ENCODE peak calls at places on chromosomes 11 and 22, in six cellular contexts. O is naive thymus-derived CD4-positive, alpha-beta T cell; W is choroid plexus epithelial cell; T is left ventricle myocardium inferior; U is heart right ventricle; K is adipocyte. A is an unnamed sample.

GRCh38 chr11:62514151-62514550 is 32.5 kb downstream of the AHNAK start:
- DNase-seq in K (no peak), T (no peak), U (no peak), O (no peak), W (no peak), A (no peak)

GRCh38 chr11:20374746-20375305 is 11.3 kb downstream of the HTATIP2 start:
- DNase-seq in T (no peak), U (no peak), W (peak; percentile 20), O (no peak), K (peak; percentile 41), A (no peak)

GRCh38 chr11:126842038-126842437 is 158.5 kb downstream of the KIRREL3 start:
- DNase-seq in W (no peak), O (no peak), K (no peak), T (no peak), U (no peak), A (no peak)

GRCh38 chr11:20373568-20374209 is 10.2 kb downstream of the HTATIP2 start:
- DNase-seq in U (no peak), O (no peak), T (no peak), K (no peak), W (no peak), A (no peak)

GRCh38 chr11:290621-291231 is 1.8 kb downstream of the PGGHG start:
- DNase-seq in W (no peak), O (no peak), U (no peak), T (peak; percentile 12), K (no peak), A (peak; percentile 15)

GRCh38 chr11:75553889-75554257 is 8.2 kb upstream of the SERPINH1 start:
- DNase-seq in T (no peak), U (no peak), K (no peak), O (no peak), W (no peak), A (no peak)

GRCh38 chr22:38240734-38241252 is 32.0 kb downstream of the TMEM184B start:
- DNase-seq in T (no peak), K (peak; percentile 79), U (no peak), W (peak; percentile 87), O (no peak), A (no peak)

GRCh38 chr11:5541427-5541826 is 6.9 kb downstream of the OR52H1 start:
- DNase-seq in T (no peak), O (no peak), U (no peak), K (no peak), W (no peak), A (no peak)

GRCh38 chr11:6635082-6635932 is 16.1 kb upstream of the TPP1 start:
- DNase-seq in O (no peak), U (peak; percentile 81), K (no peak), W (peak; percentile 70), T (peak; percentile 65), A (peak; percentile 76)

GRCh38 chr22:19218541-19219233 is 40.2 kb upstream of the SLC25A1 start:
- DNase-seq in T (no peak), K (no peak), O (no peak), U (peak; percentile 32), W (no peak), A (no peak)

GRCh38 chr11:79045811-79046304 is 395.0 kb downstream of the TENM4 start:
- DNase-seq in O (no peak), U (no peak), W (no peak), K (no peak), T (no peak), A (no peak)

GRCh38 chr11:15965562-15966250 is 390.6 kb downstream of the SOX6 start:
- DNase-seq in T (no peak), O (no peak), W (no peak), U (no peak), K (no peak), A (no peak)

GRCh38 chr11:117384045-117384444 is 56.4 kb downstream of the CEP164 start:
- DNase-seq in K (peak; percentile 42), W (peak; percentile 85), T (no peak), O (no peak), U (no peak), A (no peak)

GRCh38 chr11:130831506-130832385 is 84.5 kb downstream of the SNX19 start:
- DNase-seq in O (no peak), T (no peak), W (no peak), U (no peak), K (peak; percentile 68), A (peak; percentile 52)

GRCh38 chr11:48154162-48154561 is 62.4 kb upstream of the OR4B1 start:
- DNase-seq in K (no peak), U (no peak), T (no peak), W (peak; percentile 66), O (no peak), A (no peak)

GRCh38 chr11:66051371-66051765 is 796 bp upstream of the SF3B2 start:
- DNase-seq in T (no peak), K (no peak), U (no peak), W (no peak), O (no peak), A (no peak)

GRCh38 chr11:65829459-65829858 is 4.3 kb upstream of the SNX32 start:
- DNase-seq in W (no peak), U (no peak), T (no peak), K (no peak), O (no peak), A (no peak)

GRCh38 chr11:128179049-128179448 is 408.3 kb downstream of the ETS1 start:
- DNase-seq in O (no peak), T (no peak), W (no peak), K (peak; percentile 62), U (no peak), A (no peak)

GRCh38 chr11:118016094-118016493 is 29.9 kb downstream of the IL10RA start:
- DNase-seq in O (no peak), W (no peak), U (no peak), K (no peak), T (no peak), A (no peak)

GRCh38 chr11:101436511-101437142 is 147.2 kb downstream of the TRPC6 start:
- DNase-seq in K (peak; percentile 61), T (no peak), U (peak; percentile 17), W (peak; percentile 62), O (no peak), A (peak; percentile 20)

GRCh38 chr22:44192098-44192810 is 11.5 kb downstream of the PARVG start:
- DNase-seq in U (no peak), W (peak; percentile 15), K (no peak), O (peak; percentile 33), T (no peak), A (no peak)

GRCh38 chr22:43042101-43042780 is 27.3 kb upstream of the PACSIN2 start:
- DNase-seq in K (peak; percentile 16), O (no peak), T (no peak), U (no peak), W (peak; percentile 50), A (no peak)

GRCh38 chr11:64131657-64132387 is 34.1 kb downstream of the MACROD1 start:
- DNase-seq in T (no peak), K (no peak), O (no peak), U (no peak), W (no peak), A (no peak)

GRCh38 chr11:27950339-27950738 is 157.6 kb downstream of the KIF18A start:
- DNase-seq in W (no peak), U (no peak), T (no peak), K (no peak), O (no peak), A (no peak)

GRCh38 chr11:65422633-65423515 is at the start of gene NEAT1:
- DNase-seq in T (peak; percentile 97), W (peak; percentile 97), K (peak; percentile 94), U (peak; percentile 99), O (peak; percentile 86), A (peak; percentile 97)

GRCh38 chr11:118885831-118886571 is 2.3 kb downstream of the CXCR5 start:
- DNase-seq in W (no peak), O (no peak), K (no peak), T (no peak), U (no peak), A (no peak)

GRCh38 chr11:65425105-65425970 is 2.7 kb downstream of the NEAT1 start:
- DNase-seq in T (peak; percentile 12), K (peak; percentile 71), U (peak; percentile 48), W (peak; percentile 85), O (no peak), A (no peak)

GRCh38 chr11:1756791-1757771 is 6.6 kb downstream of the CTSD start:
- DNase-seq in K (no peak), W (no peak), U (no peak), T (no peak), O (no peak), A (peak; percentile 53)

GRCh38 chr11:1758611-1759150 is 5.0 kb downstream of the CTSD start:
- DNase-seq in O (no peak), U (no peak), K (no peak), W (no peak), T (no peak), A (peak; percentile 49)

GRCh38 chr11:1759151-1759850 is 4.4 kb downstream of the CTSD start:
- DNase-seq in K (no peak), T (no peak), O (no peak), W (no peak), U (no peak), A (no peak)

GRCh38 chr11:1759851-1760220 is 3.9 kb downstream of the CTSD start:
- DNase-seq in U (no peak), W (no peak), O (no peak), T (no peak), K (no peak), A (no peak)

GRCh38 chr11:1757861-1758610 is 5.7 kb downstream of the CTSD start:
- DNase-seq in O (no peak), K (no peak), U (no peak), W (no peak), T (no peak), A (peak; percentile 69)
- H3K4me3 ChIP-seq in O (peak overlapping the region; percentile 52), K (no peak overlapping the region), U (no peak overlapping the region), W (no peak overlapping the region), T (no peak overlapping the region), A (no peak overlapping the region)

GRCh38 chr11:110513521-110514450 is 84.0 kb downstream of the FDX1 start:
- DNase-seq in T (no peak), U (no peak), O (no peak), W (peak; percentile 17), K (peak; percentile 71), A (no peak)
- H3K4me3 ChIP-seq in T (no peak overlapping the region), U (no peak overlapping the region), O (no peak overlapping the region), W (no peak overlapping the region), K (peak overlapping the region; percentile 20), A (no peak overlapping the region)

GRCh38 chr22:22037229-22037628 is 54.6 kb upstream of the TOP3B start:
- DNase-seq in K (no peak), U (no peak), T (no peak), O (no peak), W (no peak), A (no peak)
- H3K4me3 ChIP-seq in K (no peak overlapping the region), U (no peak overlapping the region), T (no peak overlapping the region), O (no peak overlapping the region), W (no peak overlapping the region), A (no peak overlapping the region)

DNA sequence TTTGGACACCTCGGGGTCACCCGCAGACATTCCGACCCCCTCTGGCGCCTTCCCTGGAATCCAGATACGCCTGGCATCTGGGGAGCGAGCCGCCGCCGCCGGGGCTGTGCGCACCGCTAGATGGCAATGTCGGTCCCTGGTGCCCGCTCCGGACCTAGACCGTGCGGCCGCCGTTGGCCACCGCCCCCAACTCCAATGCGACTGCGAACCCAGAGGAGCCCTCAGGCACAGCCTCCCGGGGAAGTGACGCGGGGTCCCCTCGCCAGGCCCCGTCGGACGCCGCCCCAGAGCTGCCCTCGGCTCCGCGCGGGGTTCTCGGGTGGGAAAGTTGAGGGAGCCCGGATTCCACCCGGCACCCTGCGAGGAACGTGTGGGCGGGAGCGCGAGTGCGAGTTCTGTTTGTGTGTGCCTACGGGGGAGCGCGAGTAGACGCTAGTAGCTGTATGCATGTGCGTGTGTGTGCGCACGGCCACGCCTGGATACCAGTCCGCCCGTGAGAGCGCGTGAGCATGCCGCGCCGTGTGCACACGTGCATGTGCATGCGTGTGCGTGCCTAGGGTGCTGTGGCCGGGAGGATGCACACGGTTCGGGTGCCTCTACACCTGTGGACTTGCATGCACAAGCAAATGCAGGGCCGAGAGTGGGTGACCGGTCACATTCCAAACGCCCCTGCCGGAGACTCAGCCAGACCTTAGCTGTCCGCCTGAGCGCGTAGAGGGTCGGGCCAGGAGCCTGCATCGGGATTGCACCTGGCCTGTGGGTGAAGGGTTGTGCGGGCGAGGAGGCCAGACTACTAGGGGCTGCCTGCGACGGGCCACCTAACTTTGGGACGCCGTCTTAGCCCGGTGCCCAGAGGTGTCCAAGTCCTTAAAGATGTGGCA is 1.9 kb downstream of the CHRM4 start:
- DNase-seq in W (peak; percentile 62), U (peak; percentile 56), O (no peak), K (peak; percentile 91), T (peak; percentile 67), A (peak; percentile 71)
- H3K4me3 ChIP-seq in W (peak overlapping the region; percentile 57), U (peak overlapping the region; percentile 52), O (no peak overlapping the region), K (peak overlapping the region; percentile 80), T (peak overlapping the region; percentile 63), A (peak overlapping the region; percentile 25)